ENCODE peak calls at places on chromosomes 6 and 20, in ten cellular contexts. One of them, this sample, is unnamed.

GRCh38 chr20:33654680-33655161 is 7.4 kb upstream of the C20orf144 start:
- DNase-seq in thoracic aorta: no peak
- DNase-seq in IMR-90: no peak
- DNase-seq in heart left ventricle: no peak
- DNase-seq in breast epithelium: no peak
- DNase-seq in GM12864: no peak
- DNase-seq in HFF-Myc: no peak
- DNase-seq in A549: no peak
- DNase-seq in GM23338: no peak
- DNase-seq in tibial nerve: no peak
- DNase-seq in this sample: no peak

GRCh38 chr6:53811082-53811481 is 16.3 kb downstream of the LRRC1 start:
- DNase-seq in thoracic aorta: no peak
- DNase-seq in IMR-90: no peak
- DNase-seq in heart left ventricle: no peak
- DNase-seq in breast epithelium: peak
- DNase-seq in GM12864: no peak
- DNase-seq in HFF-Myc: no peak
- DNase-seq in A549: no peak
- DNase-seq in GM23338: no peak
- DNase-seq in tibial nerve: no peak
- DNase-seq in this sample: no peak

GRCh38 chr6:124741341-124741740 is 220.9 kb upstream of the RNF217 start:
- DNase-seq in thoracic aorta: no peak
- DNase-seq in IMR-90: peak
- DNase-seq in heart left ventricle: no peak
- DNase-seq in breast epithelium: no peak
- DNase-seq in GM12864: no peak
- DNase-seq in HFF-Myc: no peak
- DNase-seq in A549: no peak
- DNase-seq in GM23338: no peak
- DNase-seq in tibial nerve: no peak
- DNase-seq in this sample: no peak

GRCh38 chr6:41939091-41939847 is 2.3 kb downstream of the CCND3 start:
- DNase-seq in thoracic aorta: no peak
- DNase-seq in IMR-90: peak
- DNase-seq in heart left ventricle: peak
- DNase-seq in breast epithelium: no peak
- DNase-seq in GM12864: no peak
- DNase-seq in HFF-Myc: no peak
- DNase-seq in A549: no peak
- DNase-seq in GM23338: peak
- DNase-seq in tibial nerve: no peak
- DNase-seq in this sample: no peak

GRCh38 chr6:158674342-158674969 is 24.6 kb downstream of the SYTL3 start:
- DNase-seq in thoracic aorta: no peak
- DNase-seq in IMR-90: no peak
- DNase-seq in heart left ventricle: no peak
- DNase-seq in breast epithelium: no peak
- DNase-seq in GM12864: no peak
- DNase-seq in HFF-Myc: no peak
- DNase-seq in A549: no peak
- DNase-seq in GM23338: no peak
- DNase-seq in tibial nerve: no peak
- DNase-seq in this sample: no peak

GRCh38 chr6:33080127-33081089 is 4.6 kb downstream of the HLA-DPB1 start:
- DNase-seq in thoracic aorta: peak
- DNase-seq in IMR-90: peak
- DNase-seq in heart left ventricle: peak
- DNase-seq in breast epithelium: peak
- DNase-seq in GM12864: no peak
- DNase-seq in HFF-Myc: no peak
- DNase-seq in A549: no peak
- DNase-seq in GM23338: peak
- DNase-seq in tibial nerve: peak
- DNase-seq in this sample: no peak

GRCh38 chr6:133546098-133546497 is 304.9 kb downstream of the EYA4 start:
- DNase-seq in thoracic aorta: no peak
- DNase-seq in IMR-90: peak
- DNase-seq in heart left ventricle: no peak
- DNase-seq in breast epithelium: no peak
- DNase-seq in GM12864: no peak
- DNase-seq in HFF-Myc: no peak
- DNase-seq in A549: no peak
- DNase-seq in GM23338: no peak
- DNase-seq in tibial nerve: no peak
- DNase-seq in this sample: peak

GRCh38 chr20:15740046-15740775 is 833.0 kb downstream of the KIF16B start:
- DNase-seq in thoracic aorta: no peak
- DNase-seq in IMR-90: no peak
- DNase-seq in heart left ventricle: no peak
- DNase-seq in breast epithelium: no peak
- DNase-seq in GM12864: no peak
- DNase-seq in HFF-Myc: no peak
- DNase-seq in A549: no peak
- DNase-seq in GM23338: no peak
- DNase-seq in tibial nerve: no peak
- DNase-seq in this sample: no peak

GRCh38 chr6:52815167-52816092 is 11.8 kb upstream of the GSTA1 start:
- DNase-seq in thoracic aorta: no peak
- DNase-seq in IMR-90: peak
- DNase-seq in heart left ventricle: no peak
- DNase-seq in breast epithelium: peak
- DNase-seq in GM12864: peak
- DNase-seq in HFF-Myc: peak
- DNase-seq in A549: peak
- DNase-seq in GM23338: peak
- DNase-seq in tibial nerve: peak
- DNase-seq in this sample: no peak

GRCh38 chr6:112014483-112014882 is 39.4 kb upstream of the CCN6 start:
- DNase-seq in thoracic aorta: no peak
- DNase-seq in IMR-90: peak
- DNase-seq in heart left ventricle: no peak
- DNase-seq in breast epithelium: no peak
- DNase-seq in GM12864: no peak
- DNase-seq in HFF-Myc: peak
- DNase-seq in A549: no peak
- DNase-seq in GM23338: no peak
- DNase-seq in tibial nerve: no peak
- DNase-seq in this sample: peak

GRCh38 chr6:167995731-167996151 is 1.7 kb upstream of the KIF25 start:
- DNase-seq in thoracic aorta: no peak
- DNase-seq in IMR-90: no peak
- DNase-seq in heart left ventricle: no peak
- DNase-seq in breast epithelium: no peak
- DNase-seq in GM12864: no peak
- DNase-seq in HFF-Myc: no peak
- DNase-seq in A549: no peak
- DNase-seq in GM23338: no peak
- DNase-seq in tibial nerve: no peak
- DNase-seq in this sample: no peak

DNA sequence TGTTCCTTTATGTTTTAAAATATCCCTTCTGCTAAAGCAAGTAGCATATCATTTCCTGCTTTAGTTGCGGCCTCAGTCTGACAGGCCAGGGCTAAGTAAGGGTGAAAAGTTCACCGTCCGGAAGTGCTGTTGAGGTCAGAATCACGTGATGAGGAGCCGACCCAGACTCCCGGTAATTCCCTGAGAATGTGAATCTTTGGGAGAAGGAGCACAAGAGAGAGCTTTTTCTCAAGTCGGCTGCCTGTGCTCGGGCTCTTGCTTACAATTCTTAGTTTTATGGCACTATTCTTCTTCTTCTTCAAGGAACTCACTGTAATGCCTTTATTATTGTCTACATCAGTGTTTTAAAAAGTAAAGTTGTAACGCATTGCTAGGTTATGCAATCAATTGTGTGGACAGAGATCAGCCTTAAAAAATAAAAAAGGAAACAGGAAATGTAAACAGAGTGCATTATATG is 309.3 kb downstream of the PRL start:
- DNase-seq in thoracic aorta: peak
- DNase-seq in IMR-90: peak
- DNase-seq in heart left ventricle: peak
- DNase-seq in breast epithelium: peak
- DNase-seq in GM12864: peak
- DNase-seq in HFF-Myc: peak
- DNase-seq in A549: no peak
- DNase-seq in GM23338: peak
- DNase-seq in tibial nerve: peak
- DNase-seq in this sample: peak
- H3K4me3 ChIP-seq in thoracic aorta: peak
- H3K4me3 ChIP-seq in IMR-90: peak
- H3K4me3 ChIP-seq in heart left ventricle: peak
- H3K4me3 ChIP-seq in breast epithelium: no peak
- H3K4me3 ChIP-seq in GM12864: no peak
- H3K4me3 ChIP-seq in HFF-Myc: no peak
- H3K4me3 ChIP-seq in A549: no peak
- H3K4me3 ChIP-seq in GM23338: no peak
- H3K4me3 ChIP-seq in tibial nerve: peak
- H3K4me3 ChIP-seq in this sample: peak

GRCh38 chr6:139010674-139011073 is 17.9 kb upstream of the ABRACL start:
- DNase-seq in thoracic aorta: no peak
- DNase-seq in IMR-90: no peak
- DNase-seq in heart left ventricle: no peak
- DNase-seq in breast epithelium: no peak
- DNase-seq in GM12864: no peak
- DNase-seq in HFF-Myc: no peak
- DNase-seq in A549: no peak
- DNase-seq in GM23338: peak
- DNase-seq in tibial nerve: no peak
- DNase-seq in this sample: no peak
- TF ChIP-seq CTCF in thoracic aorta: no peak
- TF ChIP-seq CTCF in IMR-90: no peak
- TF ChIP-seq CTCF in heart left ventricle: no peak
- TF ChIP-seq CTCF in breast epithelium: no peak
- TF ChIP-seq CTCF in GM12864: no peak
- TF ChIP-seq CTCF in HFF-Myc: no peak
- TF ChIP-seq CTCF in A549: no peak
- TF ChIP-seq CTCF in GM23338: no peak
- TF ChIP-seq CTCF in tibial nerve: no peak
- TF ChIP-seq CTCF in this sample: no peak

GRCh38 chr20:4226330-4227084 is 211.1 kb upstream of the RNF24 start:
- DNase-seq in thoracic aorta: no peak
- DNase-seq in IMR-90: no peak
- DNase-seq in heart left ventricle: no peak
- DNase-seq in breast epithelium: no peak
- DNase-seq in GM12864: no peak
- DNase-seq in HFF-Myc: no peak
- DNase-seq in A549: no peak
- DNase-seq in GM23338: no peak
- DNase-seq in tibial nerve: no peak
- DNase-seq in this sample: no peak

GRCh38 chr20:4227085-4227821 is 211.9 kb upstream of the RNF24 start:
- DNase-seq in thoracic aorta: no peak
- DNase-seq in IMR-90: peak
- DNase-seq in heart left ventricle: no peak
- DNase-seq in breast epithelium: no peak
- DNase-seq in GM12864: no peak
- DNase-seq in HFF-Myc: no peak
- DNase-seq in A549: peak
- DNase-seq in GM23338: peak
- DNase-seq in tibial nerve: no peak
- DNase-seq in this sample: no peak

GRCh38 chr20:4230185-4230584 is 214.8 kb upstream of the RNF24 start:
- DNase-seq in thoracic aorta: no peak
- DNase-seq in IMR-90: no peak
- DNase-seq in heart left ventricle: no peak
- DNase-seq in breast epithelium: no peak
- DNase-seq in GM12864: no peak
- DNase-seq in HFF-Myc: no peak
- DNase-seq in A549: no peak
- DNase-seq in GM23338: no peak
- DNase-seq in tibial nerve: no peak
- DNase-seq in this sample: no peak

GRCh38 chr20:4229415-4229814 is 214.1 kb upstream of the RNF24 start:
- DNase-seq in thoracic aorta: no peak
- DNase-seq in IMR-90: no peak
- DNase-seq in heart left ventricle: no peak
- DNase-seq in breast epithelium: no peak
- DNase-seq in GM12864: no peak
- DNase-seq in HFF-Myc: no peak
- DNase-seq in A549: no peak
- DNase-seq in GM23338: no peak
- DNase-seq in tibial nerve: no peak
- DNase-seq in this sample: no peak

DNA sequence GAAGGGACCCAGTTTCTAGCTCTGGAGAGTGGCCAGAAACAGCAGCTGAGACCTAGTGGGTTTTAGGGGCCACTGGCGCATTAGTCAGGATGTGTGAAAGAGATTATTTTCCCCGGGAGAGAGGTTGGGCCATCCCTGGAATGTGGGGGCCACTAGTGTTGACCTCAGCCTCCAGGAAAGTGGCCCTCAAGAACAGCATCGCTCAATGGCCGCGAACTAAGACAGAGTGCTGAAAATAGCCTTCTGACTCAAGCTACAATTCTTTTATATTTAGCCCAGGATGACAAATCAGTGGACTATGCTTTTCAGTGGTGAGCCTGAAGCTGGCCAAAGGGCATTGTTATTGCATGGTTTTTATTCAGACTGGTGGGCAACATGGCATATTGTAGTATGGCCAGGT is 210.4 kb upstream of the RNF24 start:
- DNase-seq in thoracic aorta: no peak
- DNase-seq in IMR-90: peak
- DNase-seq in heart left ventricle: no peak
- DNase-seq in breast epithelium: no peak
- DNase-seq in GM12864: no peak
- DNase-seq in HFF-Myc: peak
- DNase-seq in A549: no peak
- DNase-seq in GM23338: no peak
- DNase-seq in tibial nerve: no peak
- DNase-seq in this sample: peak
- H3K4me3 ChIP-seq in thoracic aorta: no peak
- H3K4me3 ChIP-seq in IMR-90: no peak
- H3K4me3 ChIP-seq in heart left ventricle: no peak
- H3K4me3 ChIP-seq in breast epithelium: no peak
- H3K4me3 ChIP-seq in GM12864: no peak
- H3K4me3 ChIP-seq in HFF-Myc: no peak
- H3K4me3 ChIP-seq in A549: no peak
- H3K4me3 ChIP-seq in GM23338: no peak
- H3K4me3 ChIP-seq in tibial nerve: no peak
- H3K4me3 ChIP-seq in this sample: no peak

GRCh38 chr6:18528084-18528743 is 141.1 kb downstream of the RNF144B start:
- DNase-seq in thoracic aorta: no peak
- DNase-seq in IMR-90: peak
- DNase-seq in heart left ventricle: no peak
- DNase-seq in breast epithelium: no peak
- DNase-seq in GM12864: no peak
- DNase-seq in HFF-Myc: no peak
- DNase-seq in A549: peak
- DNase-seq in GM23338: peak
- DNase-seq in tibial nerve: no peak
- DNase-seq in this sample: no peak
- TF ChIP-seq CTCF in thoracic aorta: peak
- TF ChIP-seq CTCF in IMR-90: peak
- TF ChIP-seq CTCF in heart left ventricle: peak
- TF ChIP-seq CTCF in breast epithelium: no peak
- TF ChIP-seq CTCF in GM12864: peak
- TF ChIP-seq CTCF in HFF-Myc: no peak
- TF ChIP-seq CTCF in A549: peak
- TF ChIP-seq CTCF in GM23338: peak
- TF ChIP-seq CTCF in tibial nerve: peak
- TF ChIP-seq CTCF in this sample: peak

GRCh38 chr6:20997143-20997792 is 463.0 kb downstream of the CDKAL1 start:
- DNase-seq in thoracic aorta: no peak
- DNase-seq in IMR-90: no peak
- DNase-seq in heart left ventricle: no peak
- DNase-seq in breast epithelium: no peak
- DNase-seq in GM12864: no peak
- DNase-seq in HFF-Myc: no peak
- DNase-seq in A549: no peak
- DNase-seq in GM23338: peak
- DNase-seq in tibial nerve: no peak
- DNase-seq in this sample: no peak
- H3K4me3 ChIP-seq in thoracic aorta: no peak
- H3K4me3 ChIP-seq in IMR-90: no peak
- H3K4me3 ChIP-seq in heart left ventricle: no peak
- H3K4me3 ChIP-seq in breast epithelium: no peak
- H3K4me3 ChIP-seq in GM12864: no peak
- H3K4me3 ChIP-seq in HFF-Myc: no peak
- H3K4me3 ChIP-seq in A549: no peak
- H3K4me3 ChIP-seq in GM23338: no peak
- H3K4me3 ChIP-seq in tibial nerve: no peak
- H3K4me3 ChIP-seq in this sample: no peak